ENCODE peak calls at places on chromosomes 16 and 17, in five cellular contexts. B is SJSA1, Y is heart right ventricle, A is AG04450, Q is H7. F is an unnamed sample.
A peak's percentile ranks its signal among the peaks of the same experiment; 100 is the strongest.

GRCh38 chr17:76000016-76000754 is 470 bp upstream of the CDK3 start:
- DNase-seq in B (no peak), Y (no peak), A (no peak), Q (peak; percentile 98), F (peak; percentile 55)

GRCh38 chr16:8931864-8932263 is 31.8 kb downstream of the USP7 start:
- DNase-seq in B (peak; percentile 9), Y (peak; percentile 44), A (peak; percentile 27), Q (peak; percentile 74), F (peak; percentile 35)

GRCh38 chr16:81509404-81509803 is 64.8 kb downstream of the CMIP start:
- DNase-seq in B (no peak), Y (no peak), A (no peak), Q (no peak), F (no peak)

GRCh38 chr17:39962642-39963220 is at the start of gene GSDMA:
- DNase-seq in B (no peak), Y (no peak), A (no peak), Q (no peak), F (no peak)

GRCh38 chr17:28646039-28646754 is 1.2 kb upstream of the BLTP2 start:
- DNase-seq in B (no peak), Y (no peak), A (no peak), Q (no peak), F (peak; percentile 24)

GRCh38 chr16:75559564-75560372 is 3.7 kb upstream of the TMEM231 start:
- DNase-seq in B (no peak), Y (no peak), A (no peak), Q (no peak), F (no peak)

GRCh38 chr17:71004413-71004812 is 835.1 kb downstream of the KCNJ2 start:
- DNase-seq in B (no peak), Y (no peak), A (no peak), Q (no peak), F (no peak)

GRCh38 chr17:1532836-1533602 is 16.6 kb upstream of the INPP5K start:
- DNase-seq in B (no peak), Y (no peak), A (no peak), Q (peak; percentile 86), F (no peak)

GRCh38 chr16:24188143-24188542 is 68.0 kb upstream of the CACNG3 start:
- DNase-seq in B (no peak), Y (no peak), A (no peak), Q (no peak), F (no peak)

GRCh38 chr16:72198021-72198420 is 26.1 kb upstream of the PMFBP1 start:
- DNase-seq in B (peak; percentile 38), Y (no peak), A (peak; percentile 65), Q (no peak), F (peak; percentile 23)

GRCh38 chr16:8516471-8516870 is 73.8 kb downstream of the TMEM114 start:
- DNase-seq in B (no peak), Y (no peak), A (no peak), Q (no peak), F (no peak)

GRCh38 chr17:49555495-49556018 is 20.1 kb upstream of the NXPH3 start:
- DNase-seq in B (no peak), Y (no peak), A (no peak), Q (peak; percentile 48), F (no peak)

GRCh38 chr16:54897930-54898329 is 32.7 kb upstream of the IRX5 start:
- DNase-seq in B (no peak), Y (no peak), A (no peak), Q (no peak), F (no peak)

GRCh38 chr16:66236301-66236700 is 130.2 kb upstream of the CDH5 start:
- DNase-seq in B (no peak), Y (no peak), A (no peak), Q (no peak), F (no peak)

GRCh38 chr16:83901101-83901500 is 2.2 kb downstream of the MLYCD start:
- DNase-seq in B (peak; percentile 2), Y (no peak), A (no peak), Q (no peak), F (no peak)

GRCh38 chr16:10280262-10281170 is 98.3 kb upstream of the GRIN2A start:
- DNase-seq in B (no peak), Y (no peak), A (no peak), Q (no peak), F (no peak)

GRCh38 chr17:30584810-30585209 is 107.6 kb downstream of the GOSR1 start:
- DNase-seq in B (no peak), Y (no peak), A (no peak), Q (no peak), F (no peak)

GRCh38 chr16:60648260-60648659 is 1388.0 kb downstream of the CDH8 start:
- DNase-seq in B (no peak), Y (no peak), A (no peak), Q (no peak), F (no peak)

GRCh38 chr16:25027281-25027680 is 12.1 kb upstream of the ARHGAP17 start:
- DNase-seq in B (no peak), Y (no peak), A (no peak), Q (no peak), F (no peak)

GRCh38 chr17:29625037-29625750 is 2.5 kb upstream of the CORO6 start:
- DNase-seq in B (no peak), Y (no peak), A (no peak), Q (peak; percentile 71), F (no peak)

DNA sequence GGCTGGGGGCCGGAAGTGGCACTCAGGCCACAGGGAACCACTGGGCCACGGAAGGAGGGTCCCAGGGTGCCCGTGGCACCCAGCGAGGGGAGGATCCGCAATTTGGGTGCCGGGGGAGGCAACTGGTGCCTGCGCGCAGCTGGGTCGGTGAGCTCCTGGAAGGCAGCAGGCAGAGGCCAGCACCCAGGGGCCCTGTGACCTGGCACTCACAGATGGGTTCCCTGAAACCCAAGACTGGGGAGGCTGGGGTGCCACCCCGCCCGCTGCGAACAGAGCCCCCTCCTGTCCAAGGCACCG is 663 bp downstream of the SSTR5 start:
- DNase-seq in B (no peak), Y (no peak), A (no peak), Q (no peak), F (no peak)
- H3K27me3 ChIP-seq in B (peaks cover 80% of the 10 kb centered on the region), Y (peaks cover 19% of the 10 kb centered on the region), A (peaks cover 25% of the 10 kb centered on the region), Q (peaks cover 11% of the 10 kb centered on the region), F (peaks cover 29% of the 10 kb centered on the region)

GRCh38 chr17:48388955-48389764 is 40.9 kb downstream of the SKAP1 start:
- DNase-seq in B (no peak), Y (no peak), A (no peak), Q (no peak), F (no peak)
- H3K27me3 ChIP-seq in B (peaks cover 74% of the 10 kb centered on the region), Y (no peaks in the 10 kb centered on the region), A (peaks cover 48% of the 10 kb centered on the region), Q (no peaks in the 10 kb centered on the region), F (no peaks in the 10 kb centered on the region)

GRCh38 chr17:82325286-82326180 is 8.0 kb downstream of the SECTM1 start:
- DNase-seq in B (no peak), Y (peak; percentile 10), A (no peak), Q (no peak), F (peak; percentile 65)
- H3K27me3 ChIP-seq in B (peaks cover 10% of the 10 kb centered on the region), Y (no peaks in the 10 kb centered on the region), A (peaks cover 25% of the 10 kb centered on the region), Q (no peaks in the 10 kb centered on the region), F (no peaks in the 10 kb centered on the region)

GRCh38 chr16:27922433-27922832 is 141.1 kb downstream of the GSG1L start:
- DNase-seq in B (no peak), Y (no peak), A (no peak), Q (no peak), F (no peak)
- H3K27me3 ChIP-seq in B (peaks cover 4% of the 10 kb centered on the region), Y (no peaks in the 10 kb centered on the region), A (peaks cover 2% of the 10 kb centered on the region), Q (no peaks in the 10 kb centered on the region), F (no peaks in the 10 kb centered on the region)